ENCODE peak calls at places on chromosomes 6 and 20, in eight cellular contexts. Q is left ventricle myocardium inferior; E is CD8-positive, alpha-beta T cell; X is Caco-2; K is ovary; S is cardiac muscle cell; M is GM12878; J is heart right ventricle. H is an unnamed sample.

GRCh38 chr20:4052554-4052953 is 37.2 kb upstream of the RNF24 start:
- DNase-seq in Q (no peak), E (no peak), X (no peak), K (no peak), S (no peak), M (no peak), J (no peak), H (no peak)

GRCh38 chr6:121399971-121400370 is 35.5 kb upstream of the GJA1 start:
- DNase-seq in Q (no peak), E (no peak), X (peak; percentile 45), K (no peak), S (no peak), M (no peak), J (no peak), H (no peak)

GRCh38 chr6:111646942-111647341 is 41.3 kb upstream of the TRAF3IP2 start:
- DNase-seq in Q (peak; percentile 54), E (no peak), X (no peak), K (peak; percentile 33), S (no peak), M (no peak), J (no peak), H (no peak)

GRCh38 chr6:158772851-158773371 is 46.3 kb downstream of the EZR start:
- DNase-seq in Q (no peak), E (no peak), X (no peak), K (no peak), S (no peak), M (no peak), J (no peak), H (no peak)

GRCh38 chr6:99736302-99736701 is 129.7 kb downstream of the PRDM13 start:
- DNase-seq in Q (no peak), E (no peak), X (no peak), K (no peak), S (no peak), M (no peak), J (no peak), H (no peak)

GRCh38 chr6:166045173-166045957 is 122.3 kb downstream of the TBXT start:
- DNase-seq in Q (no peak), E (no peak), X (no peak), K (no peak), S (no peak), M (no peak), J (no peak), H (no peak)

GRCh38 chr6:156383059-156383458 is 394.1 kb upstream of the ARID1B start:
- DNase-seq in Q (no peak), E (no peak), X (no peak), K (no peak), S (no peak), M (no peak), J (no peak), H (no peak)

GRCh38 chr6:138953451-138953850 is 34.6 kb downstream of the REPS1 start:
- DNase-seq in Q (no peak), E (no peak), X (no peak), K (no peak), S (no peak), M (no peak), J (no peak), H (no peak)

GRCh38 chr20:47055699-47056369 is 161.2 kb downstream of the EYA2 start:
- DNase-seq in Q (no peak), E (no peak), X (peak; percentile 26), K (no peak), S (no peak), M (no peak), J (no peak), H (no peak)

GRCh38 chr6:122381494-122382083 is 17.9 kb upstream of the HSF2 start:
- DNase-seq in Q (peak; percentile 20), E (peak; percentile 62), X (peak; percentile 60), K (peak; percentile 27), S (peak; percentile 80), M (peak; percentile 7), J (peak; percentile 50), H (peak; percentile 53)

GRCh38 chr6:15371151-15371550 is 125.3 kb downstream of the JARID2 start:
- DNase-seq in Q (no peak), E (no peak), X (no peak), K (no peak), S (no peak), M (no peak), J (no peak), H (no peak)

GRCh38 chr20:59078231-59078630 is 35.6 kb upstream of the PRELID3B start:
- DNase-seq in Q (no peak), E (no peak), X (no peak), K (no peak), S (no peak), M (no peak), J (no peak), H (no peak)

GRCh38 chr6:43912598-43913387 is 142.8 kb downstream of the VEGFA start:
- DNase-seq in Q (no peak), E (no peak), X (peak; percentile 56), K (no peak), S (no peak), M (no peak), J (no peak), H (no peak)

GRCh38 chr20:5652626-5653573 is 97.3 kb upstream of the SHLD1 start:
- DNase-seq in Q (no peak), E (no peak), X (no peak), K (no peak), S (no peak), M (no peak), J (no peak), H (no peak)

GRCh38 chr20:63767886-63768285 is 28.3 kb downstream of the SLC2A4RG start:
- DNase-seq in Q (no peak), E (no peak), X (no peak), K (no peak), S (no peak), M (no peak), J (no peak), H (no peak)

GRCh38 chr20:51365670-51366069 is 176.8 kb downstream of the NFATC2 start:
- DNase-seq in Q (no peak), E (no peak), X (no peak), K (no peak), S (no peak), M (no peak), J (no peak), H (no peak)

GRCh38 chr6:150018846-150019580 is 6.3 kb downstream of the RAET1L start:
- DNase-seq in Q (no peak), E (no peak), X (no peak), K (no peak), S (no peak), M (no peak), J (no peak), H (no peak)

GRCh38 chr6:61203966-61204496 is 1082.0 kb downstream of the KHDRBS2 start:
- DNase-seq in Q (no peak), E (no peak), X (no peak), K (no peak), S (no peak), M (no peak), J (no peak), H (no peak)

GRCh38 chr6:1390805-1391511 is 1.6 kb downstream of the FOXF2 start:
- DNase-seq in Q (no peak), E (no peak), X (no peak), K (no peak), S (no peak), M (no peak), J (no peak), H (no peak)

GRCh38 chr6:6685249-6685667 is 96.7 kb downstream of the LY86 start:
- DNase-seq in Q (no peak), E (no peak), X (no peak), K (no peak), S (no peak), M (peak; percentile 32), J (no peak), H (no peak)
- H3K4me1 ChIP-seq in Q (peaks cover 62% of the 10 kb centered on the region), E (no peaks in the 10 kb centered on the region), X (peaks cover 24% of the 10 kb centered on the region), K (peaks cover 17% of the 10 kb centered on the region), S (peaks cover 14% of the 10 kb centered on the region), M (peaks cover 38% of the 10 kb centered on the region), J (peaks cover 37% of the 10 kb centered on the region), H (peaks cover 17% of the 10 kb centered on the region)

GRCh38 chr6:159992366-159992765 is 23.5 kb downstream of the IGF2R start:
- DNase-seq in Q (no peak), E (no peak), X (no peak), K (no peak), S (no peak), M (no peak), J (no peak), H (no peak)
- H3K9me3 ChIP-seq in Q (peaks cover 9% of the 10 kb centered on the region), E (no peaks in the 10 kb centered on the region), X (no peaks in the 10 kb centered on the region), K (no peaks in the 10 kb centered on the region), S (no peaks in the 10 kb centered on the region), M (peaks cover 4% of the 10 kb centered on the region), J (peaks cover 14% of the 10 kb centered on the region), H (no peaks in the 10 kb centered on the region)

DNA sequence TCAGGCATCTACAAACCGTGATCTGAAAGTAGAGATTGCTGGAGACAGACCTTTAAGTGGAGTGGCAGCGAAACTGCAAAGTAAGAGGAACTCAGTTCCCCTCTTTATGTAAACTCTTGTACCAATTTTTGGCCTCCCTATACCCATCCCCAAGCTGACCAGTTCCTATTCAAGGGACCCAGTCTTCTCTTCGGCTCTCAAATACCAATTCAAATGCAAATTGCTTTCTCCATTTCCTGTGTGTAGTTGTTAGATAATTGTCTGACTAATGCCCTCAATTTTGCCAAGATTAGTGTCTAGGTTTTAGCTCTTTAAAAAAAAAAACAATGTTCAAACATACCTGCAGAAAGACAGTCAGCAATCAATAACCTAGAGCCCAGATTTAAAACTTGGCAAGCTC is 150.9 kb downstream of the EYA4 start:
- DNase-seq in Q (no peak), E (no peak), X (no peak), K (no peak), S (no peak), M (no peak), J (no peak), H (no peak)
- H3K4me1 ChIP-seq in Q (peaks cover 45% of the 10 kb centered on the region), E (no peaks in the 10 kb centered on the region), X (no peaks in the 10 kb centered on the region), K (no peaks in the 10 kb centered on the region), S (no peaks in the 10 kb centered on the region), M (no peaks in the 10 kb centered on the region), J (no peaks in the 10 kb centered on the region), H (peaks cover 24% of the 10 kb centered on the region)

GRCh38 chr20:53445276-53445675 is 148.4 kb downstream of the ZNF217 start:
- DNase-seq in Q (no peak), E (no peak), X (no peak), K (no peak), S (no peak), M (no peak), J (no peak), H (no peak)

GRCh38 chr20:53444386-53444785 is 149.3 kb downstream of the ZNF217 start:
- DNase-seq in Q (no peak), E (no peak), X (no peak), K (peak; percentile 62), S (no peak), M (no peak), J (no peak), H (no peak)

GRCh38 chr20:53448875-53449274 is 144.8 kb downstream of the ZNF217 start:
- DNase-seq in Q (no peak), E (no peak), X (no peak), K (no peak), S (no peak), M (no peak), J (no peak), H (no peak)

GRCh38 chr20:53447271-53447670 is 146.4 kb downstream of the ZNF217 start:
- DNase-seq in Q (no peak), E (no peak), X (no peak), K (no peak), S (no peak), M (no peak), J (no peak), H (no peak)

DNA sequence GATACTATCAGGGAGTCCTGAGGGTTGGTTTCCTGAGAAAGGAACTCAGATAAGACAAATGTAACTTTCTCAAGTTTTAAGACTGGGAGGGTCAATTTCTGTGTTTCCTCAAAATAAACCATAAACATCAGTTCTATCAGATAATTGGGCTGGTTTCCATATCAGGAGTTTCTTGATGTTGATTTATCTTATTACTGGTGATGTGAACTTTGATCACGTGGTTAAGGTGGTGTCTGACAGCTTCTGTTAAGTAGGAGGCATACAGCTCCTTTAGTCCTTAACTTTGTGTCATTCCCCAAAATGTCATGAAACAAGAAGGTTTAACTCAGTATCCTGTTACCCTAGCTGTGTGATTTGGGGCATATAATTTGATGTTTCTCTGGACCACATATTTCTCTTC is 145.2 kb downstream of the ZNF217 start:
- DNase-seq in Q (no peak), E (no peak), X (no peak), K (no peak), S (no peak), M (no peak), J (no peak), H (no peak)
- H3K9me3 ChIP-seq in Q (peaks cover 41% of the 10 kb centered on the region), E (peaks cover 4% of the 10 kb centered on the region), X (peaks cover 25% of the 10 kb centered on the region), K (no peaks in the 10 kb centered on the region), S (no peaks in the 10 kb centered on the region), M (peaks cover 3% of the 10 kb centered on the region), J (peaks cover 39% of the 10 kb centered on the region), H (peaks cover 8% of the 10 kb centered on the region)